ENCODE peak calls at places on chromosomes 5 and 9, in four cellular contexts. One of them, this sample, is unnamed.
A peak's percentile ranks its signal among the peaks of the same experiment; 100 is the strongest.

GRCh38 chr5:146606838-146607237 is 90.8 kb upstream of the GPR151 start:
- DNase-seq in stimulated activated CD4-positive, alpha-beta T cell treated with anti-CD3 and anti-CD28 coated beads, Interleukin-1b, Interleukin-23, amount 100 ng/mL, for 24 hours: no peak
- DNase-seq in caudate nucleus: no peak
- DNase-seq in dorsolateral prefrontal cortex: no peak
- DNase-seq in this sample: no peak

GRCh38 chr5:36619012-36619635 is 12.7 kb downstream of the SLC1A3 start:
- DNase-seq in stimulated activated CD4-positive, alpha-beta T cell treated with anti-CD3 and anti-CD28 coated beads, Interleukin-1b, Interleukin-23, amount 100 ng/mL, for 24 hours: no peak
- DNase-seq in caudate nucleus: no peak
- DNase-seq in dorsolateral prefrontal cortex: no peak
- DNase-seq in this sample: no peak

GRCh38 chr5:142713151-142713706 is 27.3 kb upstream of the FGF1 start:
- DNase-seq in caudate nucleus: peak; percentile 84
- DNase-seq in stimulated activated CD4-positive, alpha-beta T cell treated with anti-CD3 and anti-CD28 coated beads, Interleukin-1b, Interleukin-23, amount 100 ng/mL, for 24 hours: peak; percentile 73
- DNase-seq in dorsolateral prefrontal cortex: peak; percentile 85
- DNase-seq in this sample: peak; percentile 72

GRCh38 chr9:130498298-130498917 is 53.6 kb downstream of the ASS1 start:
- DNase-seq in dorsolateral prefrontal cortex: no peak
- DNase-seq in caudate nucleus: no peak
- DNase-seq in stimulated activated CD4-positive, alpha-beta T cell treated with anti-CD3 and anti-CD28 coated beads, Interleukin-1b, Interleukin-23, amount 100 ng/mL, for 24 hours: no peak
- DNase-seq in this sample: no peak

GRCh38 chr5:131671994-131672655 is 37.1 kb upstream of the RAPGEF6 start:
- DNase-seq in caudate nucleus: no peak
- DNase-seq in stimulated activated CD4-positive, alpha-beta T cell treated with anti-CD3 and anti-CD28 coated beads, Interleukin-1b, Interleukin-23, amount 100 ng/mL, for 24 hours: no peak
- DNase-seq in dorsolateral prefrontal cortex: no peak
- DNase-seq in this sample: peak; percentile 45

GRCh38 chr9:86093788-86094555 is 5.4 kb downstream of the GOLM1 start:
- DNase-seq in stimulated activated CD4-positive, alpha-beta T cell treated with anti-CD3 and anti-CD28 coated beads, Interleukin-1b, Interleukin-23, amount 100 ng/mL, for 24 hours: no peak
- DNase-seq in caudate nucleus: no peak
- DNase-seq in dorsolateral prefrontal cortex: no peak
- DNase-seq in this sample: peak; percentile 37

GRCh38 chr5:112885001-112885400 is 23.9 kb downstream of the SRP19 start:
- DNase-seq in caudate nucleus: no peak
- DNase-seq in stimulated activated CD4-positive, alpha-beta T cell treated with anti-CD3 and anti-CD28 coated beads, Interleukin-1b, Interleukin-23, amount 100 ng/mL, for 24 hours: no peak
- DNase-seq in dorsolateral prefrontal cortex: peak; percentile 73
- DNase-seq in this sample: no peak

GRCh38 chr9:5025416-5025815 is 40.3 kb downstream of the JAK2 start:
- DNase-seq in dorsolateral prefrontal cortex: no peak
- DNase-seq in stimulated activated CD4-positive, alpha-beta T cell treated with anti-CD3 and anti-CD28 coated beads, Interleukin-1b, Interleukin-23, amount 100 ng/mL, for 24 hours: no peak
- DNase-seq in caudate nucleus: no peak
- DNase-seq in this sample: no peak

GRCh38 chr9:20504930-20505329 is 117.4 kb downstream of the MLLT3 start:
- DNase-seq in stimulated activated CD4-positive, alpha-beta T cell treated with anti-CD3 and anti-CD28 coated beads, Interleukin-1b, Interleukin-23, amount 100 ng/mL, for 24 hours: no peak
- DNase-seq in caudate nucleus: no peak
- DNase-seq in dorsolateral prefrontal cortex: no peak
- DNase-seq in this sample: no peak

GRCh38 chr5:93058309-93058708 is 522.7 kb downstream of the NR2F1-AS1 start:
- DNase-seq in stimulated activated CD4-positive, alpha-beta T cell treated with anti-CD3 and anti-CD28 coated beads, Interleukin-1b, Interleukin-23, amount 100 ng/mL, for 24 hours: no peak
- DNase-seq in caudate nucleus: no peak
- DNase-seq in dorsolateral prefrontal cortex: no peak
- DNase-seq in this sample: peak; percentile 4

GRCh38 chr5:37735649-37736347 is 104.0 kb downstream of the GDNF start:
- DNase-seq in caudate nucleus: peak; percentile 20
- DNase-seq in stimulated activated CD4-positive, alpha-beta T cell treated with anti-CD3 and anti-CD28 coated beads, Interleukin-1b, Interleukin-23, amount 100 ng/mL, for 24 hours: no peak
- DNase-seq in dorsolateral prefrontal cortex: peak; percentile 72
- DNase-seq in this sample: no peak

GRCh38 chr9:138105561-138106505 is 228.3 kb downstream of the CACNA1B start:
- DNase-seq in caudate nucleus: no peak
- DNase-seq in dorsolateral prefrontal cortex: no peak
- DNase-seq in stimulated activated CD4-positive, alpha-beta T cell treated with anti-CD3 and anti-CD28 coated beads, Interleukin-1b, Interleukin-23, amount 100 ng/mL, for 24 hours: no peak
- DNase-seq in this sample: no peak

GRCh38 chr9:120931278-120932085 is 4.9 kb upstream of the TRAF1 start:
- DNase-seq in caudate nucleus: no peak
- DNase-seq in stimulated activated CD4-positive, alpha-beta T cell treated with anti-CD3 and anti-CD28 coated beads, Interleukin-1b, Interleukin-23, amount 100 ng/mL, for 24 hours: no peak
- DNase-seq in dorsolateral prefrontal cortex: no peak
- DNase-seq in this sample: peak; percentile 75